ENCODE peak calls at places on chromosomes 3 and 15, in five cellular contexts. One of them, this sample, is unnamed.

GRCh38 chr3:45253316-45253715 is 27.2 kb upstream of the TMEM158 start:
- DNase-seq in mucosa of descending colon: no peak
- DNase-seq in kidney: no peak
- DNase-seq in kidney epithelial cell: no peak
- DNase-seq in CD8-positive, alpha-beta T cell: no peak
- DNase-seq in this sample: no peak

GRCh38 chr3:33074217-33075067 is 22.5 kb downstream of the GLB1 start:
- DNase-seq in kidney epithelial cell: peak; percentile 26
- DNase-seq in kidney: no peak
- DNase-seq in mucosa of descending colon: peak; percentile 80
- DNase-seq in CD8-positive, alpha-beta T cell: peak; percentile 52
- DNase-seq in this sample: no peak

GRCh38 chr3:177946965-177947364 is 589.3 kb upstream of the KCNMB2 start:
- DNase-seq in CD8-positive, alpha-beta T cell: no peak
- DNase-seq in mucosa of descending colon: no peak
- DNase-seq in kidney: no peak
- DNase-seq in kidney epithelial cell: no peak
- DNase-seq in this sample: no peak

GRCh38 chr15:46091860-46092450 is 457.1 kb downstream of the SQOR start:
- DNase-seq in kidney: no peak
- DNase-seq in kidney epithelial cell: no peak
- DNase-seq in mucosa of descending colon: peak; percentile 69
- DNase-seq in CD8-positive, alpha-beta T cell: no peak
- DNase-seq in this sample: no peak

GRCh38 chr15:90903733-90904536 is 833 bp downstream of the MAN2A2 start:
- DNase-seq in mucosa of descending colon: peak; percentile 42
- DNase-seq in kidney epithelial cell: no peak
- DNase-seq in CD8-positive, alpha-beta T cell: no peak
- DNase-seq in kidney: peak; percentile 66
- DNase-seq in this sample: no peak

GRCh38 chr3:137110392-137110996 is 152.7 kb downstream of the IL20RB start:
- DNase-seq in kidney: no peak
- DNase-seq in CD8-positive, alpha-beta T cell: no peak
- DNase-seq in mucosa of descending colon: peak; percentile 9
- DNase-seq in kidney epithelial cell: peak; percentile 2
- DNase-seq in this sample: no peak

GRCh38 chr3:150515210-150515609 is 31.1 kb downstream of the SERP1 start:
- DNase-seq in CD8-positive, alpha-beta T cell: no peak
- DNase-seq in kidney: no peak
- DNase-seq in kidney epithelial cell: no peak
- DNase-seq in mucosa of descending colon: no peak
- DNase-seq in this sample: no peak

GRCh38 chr3:122021811-122022401 is at the start of gene ILDR1:
- DNase-seq in mucosa of descending colon: peak; percentile 83
- DNase-seq in CD8-positive, alpha-beta T cell: no peak
- DNase-seq in kidney epithelial cell: no peak
- DNase-seq in kidney: peak; percentile 84
- DNase-seq in this sample: peak; percentile 69

GRCh38 chr3:150097588-150097890 is 126.8 kb upstream of the PFN2 start:
- DNase-seq in kidney: no peak
- DNase-seq in mucosa of descending colon: no peak
- DNase-seq in CD8-positive, alpha-beta T cell: no peak
- DNase-seq in kidney epithelial cell: no peak
- DNase-seq in this sample: no peak

GRCh38 chr15:33729648-33730047 is 238.6 kb upstream of the CHRM5 start:
- DNase-seq in kidney epithelial cell: no peak
- DNase-seq in kidney: no peak
- DNase-seq in CD8-positive, alpha-beta T cell: no peak
- DNase-seq in mucosa of descending colon: no peak
- DNase-seq in this sample: no peak

GRCh38 chr15:40914486-40914885 is 14.7 kb upstream of the DLL4 start:
- DNase-seq in kidney: no peak
- DNase-seq in CD8-positive, alpha-beta T cell: no peak
- DNase-seq in mucosa of descending colon: no peak
- DNase-seq in kidney epithelial cell: no peak
- DNase-seq in this sample: no peak

GRCh38 chr3:99929409-99930139 is 111.9 kb downstream of the CMSS1 start:
- DNase-seq in mucosa of descending colon: peak; percentile 45
- DNase-seq in CD8-positive, alpha-beta T cell: no peak
- DNase-seq in kidney: no peak
- DNase-seq in kidney epithelial cell: no peak
- DNase-seq in this sample: no peak

GRCh38 chr3:54917862-54918261 is 10.0 kb downstream of the LRTM1 start:
- DNase-seq in kidney epithelial cell: no peak
- DNase-seq in kidney: no peak
- DNase-seq in CD8-positive, alpha-beta T cell: no peak
- DNase-seq in mucosa of descending colon: no peak
- DNase-seq in this sample: no peak

GRCh38 chr3:79517766-79518413 is 249.9 kb downstream of the ROBO1 start:
- DNase-seq in kidney epithelial cell: no peak
- DNase-seq in kidney: no peak
- DNase-seq in CD8-positive, alpha-beta T cell: no peak
- DNase-seq in mucosa of descending colon: peak; percentile 4
- DNase-seq in this sample: no peak

GRCh38 chr3:54123538-54124196 is 1.3 kb downstream of the CACNA2D3 start:
- DNase-seq in CD8-positive, alpha-beta T cell: no peak
- DNase-seq in kidney epithelial cell: no peak
- DNase-seq in kidney: no peak
- DNase-seq in mucosa of descending colon: no peak
- DNase-seq in this sample: no peak

GRCh38 chr3:148957586-148957985 is 33.8 kb upstream of the GYG1 start:
- DNase-seq in kidney: no peak
- DNase-seq in kidney epithelial cell: no peak
- DNase-seq in CD8-positive, alpha-beta T cell: no peak
- DNase-seq in mucosa of descending colon: no peak
- DNase-seq in this sample: no peak
- TF ChIP-seq CTCF in kidney: no peak
- TF ChIP-seq CTCF in kidney epithelial cell: peak; percentile 24
- TF ChIP-seq CTCF in CD8-positive, alpha-beta T cell: no peak
- TF ChIP-seq CTCF in mucosa of descending colon: no peak
- TF ChIP-seq CTCF in this sample: no peak

DNA sequence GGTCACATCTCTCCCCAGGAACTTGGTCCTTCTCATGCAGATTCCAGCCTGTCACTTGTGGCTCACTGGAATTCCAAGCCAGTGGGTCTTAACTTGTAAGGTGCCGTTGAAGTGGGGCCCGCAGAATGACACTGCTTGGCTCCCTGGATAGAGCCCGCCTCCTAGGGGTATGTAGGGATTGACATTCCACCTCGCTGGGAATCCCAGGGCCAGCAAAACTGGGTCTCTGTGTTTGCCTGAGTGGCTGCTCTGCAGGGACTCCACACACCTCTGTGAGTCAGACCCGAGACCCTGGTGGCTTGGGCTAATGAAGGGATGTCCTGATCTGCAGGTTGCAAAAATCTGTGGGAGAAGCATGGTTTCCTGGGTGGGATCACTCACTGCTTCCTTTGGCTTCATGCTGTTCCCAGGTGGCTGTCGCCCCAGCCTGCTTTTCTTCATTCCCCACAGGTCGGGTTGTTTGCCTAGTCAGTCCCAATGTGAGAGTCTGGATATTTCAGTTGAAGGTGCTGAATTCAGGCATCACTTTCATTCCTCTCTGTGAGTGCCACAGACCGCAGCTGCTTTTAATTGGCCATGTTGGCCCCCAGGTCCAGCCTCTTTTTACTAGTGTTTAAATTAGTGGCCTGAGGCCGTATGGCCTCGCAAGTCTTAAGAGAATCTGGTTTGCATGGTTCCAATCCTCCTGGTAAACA is 156.0 kb upstream of the TRIM42 start:
- DNase-seq in kidney epithelial cell: no peak
- DNase-seq in CD8-positive, alpha-beta T cell: no peak
- DNase-seq in mucosa of descending colon: no peak
- DNase-seq in kidney: no peak
- DNase-seq in this sample: no peak
- TF ChIP-seq CTCF in kidney epithelial cell: no peak
- TF ChIP-seq CTCF in CD8-positive, alpha-beta T cell: no peak
- TF ChIP-seq CTCF in mucosa of descending colon: no peak
- TF ChIP-seq CTCF in kidney: no peak
- TF ChIP-seq CTCF in this sample: no peak

GRCh38 chr3:51896607-51897305 is 6.4 kb downstream of the IQCF1 start:
- DNase-seq in kidney epithelial cell: no peak
- DNase-seq in CD8-positive, alpha-beta T cell: no peak
- DNase-seq in mucosa of descending colon: no peak
- DNase-seq in kidney: no peak
- DNase-seq in this sample: no peak

GRCh38 chr3:51894939-51895338 is 8.2 kb downstream of the IQCF1 start:
- DNase-seq in mucosa of descending colon: no peak
- DNase-seq in kidney: peak; percentile 51
- DNase-seq in CD8-positive, alpha-beta T cell: no peak
- DNase-seq in kidney epithelial cell: no peak
- DNase-seq in this sample: no peak

GRCh38 chr3:51891242-51892039 is 11.7 kb downstream of the IQCF1 start:
- DNase-seq in kidney epithelial cell: no peak
- DNase-seq in CD8-positive, alpha-beta T cell: no peak
- DNase-seq in mucosa of descending colon: no peak
- DNase-seq in kidney: peak; percentile 37
- DNase-seq in this sample: no peak

DNA sequence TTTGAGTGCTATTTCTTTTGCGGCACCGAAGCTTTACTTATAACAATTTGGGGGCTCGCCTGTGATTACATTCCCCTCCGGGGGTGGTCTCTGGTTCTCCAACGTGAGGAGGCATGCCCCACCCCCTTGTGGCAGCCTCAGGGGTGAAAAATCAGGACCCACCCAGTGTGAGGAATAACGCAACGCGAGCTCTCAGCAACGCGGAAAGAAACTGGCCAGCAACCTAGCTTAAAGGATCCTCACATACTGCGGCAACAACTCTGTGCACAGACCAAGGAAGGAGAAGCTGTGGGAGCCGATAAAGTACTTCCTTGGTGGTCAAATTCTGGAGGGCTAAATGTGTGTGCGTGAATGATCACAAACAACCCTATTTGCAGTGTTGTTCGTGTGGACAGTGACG is 5.8 kb downstream of the IQCF1 start:
- DNase-seq in kidney epithelial cell: no peak
- DNase-seq in CD8-positive, alpha-beta T cell: no peak
- DNase-seq in mucosa of descending colon: no peak
- DNase-seq in kidney: no peak
- DNase-seq in this sample: no peak
- TF ChIP-seq CTCF in kidney epithelial cell: no peak
- TF ChIP-seq CTCF in CD8-positive, alpha-beta T cell: no peak
- TF ChIP-seq CTCF in mucosa of descending colon: no peak
- TF ChIP-seq CTCF in kidney: no peak
- TF ChIP-seq CTCF in this sample: no peak

DNA sequence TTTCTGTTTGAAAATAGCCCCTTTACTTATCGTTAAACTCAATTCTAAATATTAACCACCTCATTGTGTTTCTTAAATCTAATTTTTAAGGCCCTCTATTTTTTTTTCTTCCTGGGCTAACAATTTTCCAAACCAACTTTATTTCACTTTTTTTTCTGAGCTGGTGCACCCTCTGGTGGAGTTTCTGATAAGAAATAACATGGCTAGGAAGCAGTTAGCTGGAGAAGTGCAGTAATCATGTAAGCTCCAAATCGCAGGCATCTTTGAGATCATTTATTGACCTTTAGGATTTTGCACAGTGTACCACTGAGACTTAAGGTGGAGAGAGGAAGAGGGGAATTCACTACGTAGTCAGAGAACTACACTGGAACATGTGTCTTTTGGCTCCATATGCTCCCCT is 6.4 kb downstream of the TMEM207 start:
- DNase-seq in kidney epithelial cell: no peak
- DNase-seq in CD8-positive, alpha-beta T cell: no peak
- DNase-seq in mucosa of descending colon: no peak
- DNase-seq in kidney: no peak
- DNase-seq in this sample: no peak
- TF ChIP-seq CTCF in kidney epithelial cell: peak; percentile 53
- TF ChIP-seq CTCF in CD8-positive, alpha-beta T cell: no peak
- TF ChIP-seq CTCF in mucosa of descending colon: no peak
- TF ChIP-seq CTCF in kidney: no peak
- TF ChIP-seq CTCF in this sample: no peak

GRCh38 chr15:39887211-39887610 is 32.9 kb downstream of the GPR176 start:
- DNase-seq in CD8-positive, alpha-beta T cell: no peak
- DNase-seq in kidney: no peak
- DNase-seq in kidney epithelial cell: no peak
- DNase-seq in mucosa of descending colon: no peak
- DNase-seq in this sample: no peak

GRCh38 chr15:39888809-39889208 is 31.3 kb downstream of the GPR176 start:
- DNase-seq in kidney epithelial cell: no peak
- DNase-seq in mucosa of descending colon: no peak
- DNase-seq in CD8-positive, alpha-beta T cell: no peak
- DNase-seq in kidney: no peak
- DNase-seq in this sample: no peak

GRCh38 chr15:39886418-39886817 is 33.6 kb downstream of the GPR176 start:
- DNase-seq in kidney epithelial cell: no peak
- DNase-seq in kidney: no peak
- DNase-seq in CD8-positive, alpha-beta T cell: no peak
- DNase-seq in mucosa of descending colon: no peak
- DNase-seq in this sample: no peak

GRCh38 chr15:39888243-39888642 is 31.8 kb downstream of the GPR176 start:
- DNase-seq in CD8-positive, alpha-beta T cell: no peak
- DNase-seq in kidney epithelial cell: no peak
- DNase-seq in kidney: no peak
- DNase-seq in mucosa of descending colon: peak; percentile 17
- DNase-seq in this sample: no peak

GRCh38 chr15:39887832-39888231 is 32.2 kb downstream of the GPR176 start:
- DNase-seq in CD8-positive, alpha-beta T cell: no peak
- DNase-seq in kidney: no peak
- DNase-seq in mucosa of descending colon: peak; percentile 77
- DNase-seq in kidney epithelial cell: peak; percentile 19
- DNase-seq in this sample: no peak
- TF ChIP-seq CTCF in CD8-positive, alpha-beta T cell: no peak
- TF ChIP-seq CTCF in kidney: peak; percentile 24
- TF ChIP-seq CTCF in mucosa of descending colon: no peak
- TF ChIP-seq CTCF in kidney epithelial cell: peak; percentile 56
- TF ChIP-seq CTCF in this sample: no peak

GRCh38 chr15:80978685-80979084 is 10.9 kb downstream of the MESD start:
- DNase-seq in CD8-positive, alpha-beta T cell: no peak
- DNase-seq in kidney: no peak
- DNase-seq in mucosa of descending colon: no peak
- DNase-seq in kidney epithelial cell: no peak
- DNase-seq in this sample: no peak

GRCh38 chr15:80984856-80985255 is 4.8 kb downstream of the MESD start:
- DNase-seq in kidney epithelial cell: no peak
- DNase-seq in kidney: no peak
- DNase-seq in mucosa of descending colon: peak; percentile 26
- DNase-seq in CD8-positive, alpha-beta T cell: no peak
- DNase-seq in this sample: no peak

GRCh38 chr15:80979538-80980200 is 9.9 kb downstream of the MESD start:
- DNase-seq in kidney epithelial cell: no peak
- DNase-seq in mucosa of descending colon: no peak
- DNase-seq in CD8-positive, alpha-beta T cell: no peak
- DNase-seq in kidney: no peak
- DNase-seq in this sample: no peak

GRCh38 chr15:80982839-80983238 is 6.8 kb downstream of the MESD start:
- DNase-seq in mucosa of descending colon: no peak
- DNase-seq in kidney epithelial cell: no peak
- DNase-seq in CD8-positive, alpha-beta T cell: no peak
- DNase-seq in kidney: no peak
- DNase-seq in this sample: no peak

GRCh38 chr15:80982205-80982604 is 7.4 kb downstream of the MESD start:
- DNase-seq in kidney: no peak
- DNase-seq in mucosa of descending colon: no peak
- DNase-seq in kidney epithelial cell: no peak
- DNase-seq in CD8-positive, alpha-beta T cell: no peak
- DNase-seq in this sample: no peak
- TF ChIP-seq CTCF in kidney: no peak
- TF ChIP-seq CTCF in mucosa of descending colon: no peak
- TF ChIP-seq CTCF in kidney epithelial cell: no peak
- TF ChIP-seq CTCF in CD8-positive, alpha-beta T cell: no peak
- TF ChIP-seq CTCF in this sample: no peak

This sample was measured in mesothelial cell of epicardium.